ENCODE peak calls at places on chromosomes 7 and 10, in six cellular contexts. N is foreskin keratinocyte, G is body of pancreas, Q is endodermal cell, S is cardiac muscle cell, H is MM.1S. C is an unnamed sample.

GRCh38 chr7:2138146-2138765 is 94.5 kb downstream of the MAD1L1 start:
- DNase-seq in N (no peak), G (no peak), Q (no peak), S (no peak), H (no peak), C (no peak)

GRCh38 chr10:100148353-100149211 is 37.2 kb downstream of the ERLIN1 start:
- DNase-seq in N (peak; percentile 100), G (no peak), Q (no peak), S (no peak), H (no peak), C (no peak)

GRCh38 chr7:1239455-1240295 is 7.0 kb downstream of the UNCX start:
- DNase-seq in N (no peak), G (no peak), Q (peak; percentile 57), S (no peak), H (no peak), C (no peak)

GRCh38 chr10:24929056-24929544 is 23.3 kb downstream of the PRTFDC1 start:
- DNase-seq in N (no peak), G (no peak), Q (no peak), S (no peak), H (no peak), C (no peak)

GRCh38 chr7:135757719-135758411 is 9.3 kb upstream of the FAM180A start:
- DNase-seq in N (peak; percentile 32), G (no peak), Q (no peak), S (no peak), H (no peak), C (no peak)

GRCh38 chr7:152196391-152196790 is 170.9 kb downstream of the GALNT11 start:
- DNase-seq in N (peak; percentile 7), G (no peak), Q (no peak), S (no peak), H (no peak), C (no peak)

GRCh38 chr7:12111461-12112405 is 99.4 kb upstream of the TMEM106B start:
- DNase-seq in N (peak; percentile 60), G (peak; percentile 22), Q (peak; percentile 84), S (peak; percentile 55), H (peak; percentile 26), C (no peak)

GRCh38 chr7:47093254-47093798 is 488.6 kb downstream of the TNS3 start:
- DNase-seq in N (no peak), G (no peak), Q (no peak), S (no peak), H (no peak), C (no peak)

GRCh38 chr7:517848-518629 is 1.6 kb downstream of the PDGFA start:
- DNase-seq in N (peak; percentile 52), G (peak; percentile 74), Q (peak; percentile 80), S (peak; percentile 63), H (no peak), C (peak; percentile 80)

GRCh38 chr10:18140149-18140956 is at the start of gene CACNB2:
- DNase-seq in N (no peak), G (peak; percentile 85), Q (peak; percentile 91), S (peak; percentile 91), H (no peak), C (peak; percentile 63)

GRCh38 chr10:72764151-72764550 is 72.2 kb downstream of the MCU start:
- DNase-seq in N (peak; percentile 80), G (no peak), Q (no peak), S (no peak), H (no peak), C (no peak)

GRCh38 chr7:140696024-140696678 is 357 bp upstream of the NDUFB2 start:
- DNase-seq in N (no peak), G (peak; percentile 94), Q (peak; percentile 98), S (peak; percentile 97), H (peak; percentile 96), C (peak; percentile 98)

GRCh38 chr7:159117366-159118219 is 27.1 kb downstream of the VIPR2 start:
- DNase-seq in N (no peak), G (no peak), Q (peak; percentile 48), S (peak; percentile 14), H (no peak), C (peak; percentile 22)

GRCh38 chr10:77156406-77156879 is 481.2 kb downstream of the KCNMA1 start:
- DNase-seq in N (no peak), G (no peak), Q (no peak), S (no peak), H (no peak), C (no peak)

GRCh38 chr7:16695621-16696237 is 49.7 kb downstream of the BZW2 start:
- DNase-seq in N (peak; percentile 54), G (peak; percentile 52), Q (peak; percentile 73), S (peak; percentile 56), H (peak; percentile 30), C (no peak)

GRCh38 chr7:130180571-130180971 is 24.6 kb downstream of the TMEM209 start:
- DNase-seq in N (peak; percentile 61), G (no peak), Q (no peak), S (no peak), H (no peak), C (no peak)

GRCh38 chr7:78751253-78751652 is 702.2 kb downstream of the MAGI2 start:
- DNase-seq in N (no peak), G (no peak), Q (no peak), S (no peak), H (no peak), C (no peak)

GRCh38 chr10:23368816-23369640 is 24.4 kb upstream of the C10orf67 start:
- DNase-seq in N (no peak), G (no peak), Q (no peak), S (no peak), H (peak; percentile 46), C (no peak)
- H3K4me1 ChIP-seq in N (peaks cover 22% of the 10 kb centered on the region), G (no peaks in the 10 kb centered on the region), Q (no peaks in the 10 kb centered on the region), S (no peaks in the 10 kb centered on the region), H (peaks cover 8% of the 10 kb centered on the region), C (no peaks in the 10 kb centered on the region)

GRCh38 chr10:95506056-95506737 is 55.0 kb downstream of the SORBS1 start:
- DNase-seq in N (no peak), G (no peak), Q (no peak), S (no peak), H (no peak), C (no peak)
- H3K4me1 ChIP-seq in N (peaks cover 6% of the 10 kb centered on the region), G (peaks cover 50% of the 10 kb centered on the region), Q (no peaks in the 10 kb centered on the region), S (peaks cover 46% of the 10 kb centered on the region), H (no peaks in the 10 kb centered on the region), C (peaks cover 11% of the 10 kb centered on the region)

GRCh38 chr7:128104109-128104742 is 73.0 kb upstream of the LRRC4 start:
- DNase-seq in N (no peak), G (no peak), Q (no peak), S (no peak), H (no peak), C (peak; percentile 48)

GRCh38 chr7:128100949-128101713 is 69.9 kb upstream of the LRRC4 start:
- DNase-seq in N (no peak), G (no peak), Q (no peak), S (no peak), H (no peak), C (no peak)

GRCh38 chr7:128103498-128104108 is 72.4 kb upstream of the LRRC4 start:
- DNase-seq in N (no peak), G (peak; percentile 49), Q (no peak), S (no peak), H (no peak), C (peak; percentile 51)

GRCh38 chr7:128100225-128100948 is 69.2 kb upstream of the LRRC4 start:
- DNase-seq in N (no peak), G (no peak), Q (no peak), S (no peak), H (no peak), C (no peak)

GRCh38 chr7:128102490-128103291 is 71.5 kb upstream of the LRRC4 start:
- DNase-seq in N (no peak), G (no peak), Q (no peak), S (no peak), H (no peak), C (no peak)
- H3K4me1 ChIP-seq in N (no peaks in the 10 kb centered on the region), G (peaks cover 14% of the 10 kb centered on the region), Q (no peaks in the 10 kb centered on the region), S (no peaks in the 10 kb centered on the region), H (peaks cover 9% of the 10 kb centered on the region), C (no peaks in the 10 kb centered on the region)

GRCh38 chr7:101109368-101109767 is 17.5 kb upstream of the SERPINE1 start:
- DNase-seq in N (no peak), G (no peak), Q (no peak), S (no peak), H (no peak), C (no peak)

GRCh38 chr7:101113860-101114259 is 13.0 kb upstream of the SERPINE1 start:
- DNase-seq in N (no peak), G (no peak), Q (no peak), S (no peak), H (no peak), C (no peak)

GRCh38 chr7:101112233-101112632 is 14.7 kb upstream of the SERPINE1 start:
- DNase-seq in N (no peak), G (peak; percentile 46), Q (no peak), S (no peak), H (no peak), C (no peak)

GRCh38 chr7:101108961-101109360 is 17.9 kb upstream of the SERPINE1 start:
- DNase-seq in N (peak; percentile 98), G (no peak), Q (no peak), S (no peak), H (no peak), C (no peak)

GRCh38 chr7:101111261-101111660 is 15.6 kb upstream of the SERPINE1 start:
- DNase-seq in N (no peak), G (no peak), Q (no peak), S (no peak), H (no peak), C (no peak)
- H3K4me1 ChIP-seq in N (peaks cover 27% of the 10 kb centered on the region), G (no peaks in the 10 kb centered on the region), Q (no peaks in the 10 kb centered on the region), S (no peaks in the 10 kb centered on the region), H (no peaks in the 10 kb centered on the region), C (no peaks in the 10 kb centered on the region)

DNA sequence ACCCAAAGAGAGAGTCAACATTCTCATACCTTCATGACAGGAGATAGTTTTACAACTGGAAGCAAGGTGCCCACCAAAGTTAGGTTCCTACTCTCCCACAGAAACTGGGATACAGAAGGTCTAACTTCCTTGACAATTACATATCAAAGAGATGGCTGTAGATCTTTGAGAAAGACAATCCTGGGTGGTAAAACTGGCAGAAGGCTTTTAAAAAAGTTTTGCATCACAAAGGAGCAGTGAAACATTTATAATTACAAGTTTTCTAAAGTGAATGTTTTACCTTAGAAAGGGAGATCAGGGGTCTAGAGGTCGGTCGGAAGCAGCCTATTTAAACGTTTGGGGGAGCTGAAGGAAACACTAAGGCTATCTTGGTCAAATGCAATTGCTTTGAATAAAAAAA is 166.6 kb upstream of the STEAP1 start:
- DNase-seq in N (no peak), G (no peak), Q (no peak), S (no peak), H (no peak), C (no peak)
- H3K4me1 ChIP-seq in N (no peaks in the 10 kb centered on the region), G (no peaks in the 10 kb centered on the region), Q (no peaks in the 10 kb centered on the region), S (no peaks in the 10 kb centered on the region), H (no peaks in the 10 kb centered on the region), C (no peaks in the 10 kb centered on the region)

GRCh38 chr10:26801831-26802230 is 58.9 kb downstream of the ABI1 start:
- DNase-seq in N (no peak), G (no peak), Q (no peak), S (no peak), H (no peak), C (no peak)
- H3K4me1 ChIP-seq in N (peaks cover 5% of the 10 kb centered on the region), G (peaks cover 31% of the 10 kb centered on the region), Q (peaks cover 10% of the 10 kb centered on the region), S (peaks cover 29% of the 10 kb centered on the region), H (peaks cover 82% of the 10 kb centered on the region), C (no peaks in the 10 kb centered on the region)

DNA sequence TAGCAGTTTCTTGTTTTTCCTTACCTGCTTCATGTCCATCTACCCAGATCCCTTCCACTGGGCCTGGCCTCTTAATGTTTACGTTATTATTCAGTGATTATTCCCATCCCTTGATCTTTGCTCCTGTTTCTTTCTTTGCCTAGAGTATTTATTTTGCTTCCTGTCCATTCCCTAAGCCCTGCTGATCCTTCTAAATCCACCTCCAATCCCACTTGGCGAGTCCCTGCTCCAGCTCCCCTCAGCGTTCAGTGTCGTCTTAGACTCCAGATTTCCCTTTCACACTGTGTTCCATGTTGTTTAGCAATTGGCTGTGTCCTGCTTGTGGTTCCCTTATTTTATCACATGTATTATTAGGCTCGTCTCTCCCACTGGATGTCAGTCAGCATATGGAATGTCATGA is 7.3 kb downstream of the PPP2R2D start:
- DNase-seq in N (no peak), G (no peak), Q (no peak), S (no peak), H (no peak), C (no peak)
- H3K4me1 ChIP-seq in N (peaks cover 2% of the 10 kb centered on the region), G (peaks cover 71% of the 10 kb centered on the region), Q (peaks cover 2% of the 10 kb centered on the region), S (peaks cover 6% of the 10 kb centered on the region), H (no peaks in the 10 kb centered on the region), C (peaks cover 14% of the 10 kb centered on the region)